ENCODE peak calls at places on chromosome 22, in eight cellular contexts. K is tibial nerve, I is HCT116, Q is breast epithelium, T is adrenal gland, G is uterus, U is ovary, X is GM12891. M is an unnamed sample.

GRCh38 chr22:39315389-39315788 is 4.0 kb downstream of the RPL3 start:
- DNase-seq in K (no peak), I (no peak), Q (no peak), T (peak), G (no peak), U (no peak), X (no peak), M (no peak)

GRCh38 chr22:25564979-25565677 is 653 bp downstream of the GRK3 start:
- DNase-seq in K (no peak), I (no peak), Q (peak), T (no peak), G (peak), U (peak), X (no peak), M (no peak)

GRCh38 chr22:43776081-43776670 is 35.9 kb downstream of the EFCAB6 start:
- DNase-seq in K (no peak), I (no peak), Q (no peak), T (no peak), G (no peak), U (no peak), X (no peak), M (no peak)

GRCh38 chr22:35310556-35311550 is 11.2 kb downstream of the TOM1 start:
- DNase-seq in K (no peak), I (no peak), Q (peak), T (no peak), G (no peak), U (no peak), X (no peak), M (no peak)

GRCh38 chr22:29914165-29914564 is 31.2 kb downstream of the MTMR3 start:
- DNase-seq in K (no peak), I (no peak), Q (no peak), T (no peak), G (no peak), U (no peak), X (no peak), M (no peak)

GRCh38 chr22:30920407-30920806 is 48.2 kb downstream of the MORC2 start:
- DNase-seq in K (peak), I (peak), Q (peak), T (peak), G (peak), U (peak), X (peak), M (no peak)

GRCh38 chr22:44331881-44332714 is 19.3 kb upstream of the SHISAL1 start:
- DNase-seq in K (no peak), I (no peak), Q (no peak), T (no peak), G (peak), U (no peak), X (no peak), M (no peak)

GRCh38 chr22:28341001-28341400 is 338.6 kb downstream of the TTC28 start:
- DNase-seq in K (no peak), I (no peak), Q (no peak), T (no peak), G (no peak), U (no peak), X (no peak), M (no peak)

GRCh38 chr22:20783844-20784723 is 10.2 kb downstream of the SERPIND1 start:
- DNase-seq in K (peak), I (peak), Q (no peak), T (peak), G (no peak), U (no peak), X (peak), M (no peak)

GRCh38 chr22:23847991-23848864 is 9.4 kb upstream of the DERL3 start:
- DNase-seq in K (no peak), I (no peak), Q (no peak), T (no peak), G (no peak), U (no peak), X (no peak), M (no peak)

GRCh38 chr22:30240541-30241417 is 5.8 kb downstream of the LIF start:
- DNase-seq in K (no peak), I (no peak), Q (no peak), T (no peak), G (no peak), U (no peak), X (no peak), M (no peak)

GRCh38 chr22:41197808-41198585 is 7.1 kb upstream of the L3MBTL2 start:
- DNase-seq in K (no peak), I (no peak), Q (peak), T (no peak), G (no peak), U (no peak), X (no peak), M (no peak)

GRCh38 chr22:29997516-29997915 is 82.7 kb upstream of the HORMAD2 start:
- DNase-seq in K (no peak), I (no peak), Q (no peak), T (no peak), G (no peak), U (no peak), X (no peak), M (no peak)

GRCh38 chr22:44701824-44702478 is at the start of gene PRR5:
- DNase-seq in K (peak), I (peak), Q (peak), T (peak), G (peak), U (peak), X (peak), M (no peak)

GRCh38 chr22:30863161-30863833 is 105.3 kb downstream of the MORC2 start:
- DNase-seq in K (no peak), I (no peak), Q (no peak), T (no peak), G (no peak), U (no peak), X (no peak), M (no peak)

GRCh38 chr22:47474464-47474863 is 712.0 kb downstream of the TBC1D22A start:
- DNase-seq in K (no peak), I (no peak), Q (no peak), T (no peak), G (no peak), U (no peak), X (no peak), M (no peak)

GRCh38 chr22:20575724-20576444 is 68.5 kb downstream of the MED15 start:
- DNase-seq in K (no peak), I (no peak), Q (no peak), T (no peak), G (no peak), U (no peak), X (no peak), M (no peak)

GRCh38 chr22:38694945-38695344 is 5.8 kb downstream of the JOSD1 start:
- DNase-seq in K (no peak), I (no peak), Q (no peak), T (no peak), G (no peak), U (no peak), X (no peak), M (no peak)

GRCh38 chr22:43853328-43853931 is 8.9 kb downstream of the SULT4A1 start:
- DNase-seq in K (no peak), I (no peak), Q (no peak), T (no peak), G (no peak), U (no peak), X (no peak), M (no peak)

GRCh38 chr22:31343235-31344191 is 2.6 kb downstream of the PATZ1 start:
- DNase-seq in K (peak), I (no peak), Q (peak), T (no peak), G (peak), U (peak), X (no peak), M (no peak)

GRCh38 chr22:29617922-29618629 is 14.6 kb downstream of the NF2 start:
- DNase-seq in K (no peak), I (peak), Q (no peak), T (peak), G (no peak), U (no peak), X (no peak), M (no peak)

DNA sequence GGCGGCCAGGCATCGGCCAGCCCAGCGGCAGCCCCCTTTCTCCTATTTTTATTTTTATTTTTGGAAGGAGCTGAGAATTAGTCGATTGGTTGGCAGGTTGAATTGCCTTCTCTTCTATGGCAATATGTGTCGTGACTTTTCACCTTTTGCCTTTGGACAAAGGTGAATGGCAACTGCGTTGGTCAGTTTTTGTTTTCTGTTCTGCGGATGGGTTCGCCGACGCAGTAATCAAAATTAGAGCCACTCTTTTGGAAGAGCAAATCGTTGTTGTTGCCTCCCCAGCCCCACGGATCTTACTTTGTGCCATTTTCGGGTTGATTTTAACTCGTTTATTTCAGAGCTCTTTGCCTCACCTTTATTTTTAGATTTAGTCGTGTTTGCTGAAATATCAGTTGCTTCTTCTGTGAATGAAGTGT is 1.5 kb downstream of the CECR2 start:
- DNase-seq in K (no peak), I (no peak), Q (no peak), T (no peak), G (no peak), U (no peak), X (no peak), M (no peak)
- TF ChIP-seq POLR2A in K (no peak), I (no peak), Q (no peak), T (no peak), G (no peak), U (no peak), X (no peak), M (no peak)

GRCh38 chr22:22692707-22693530 is 48.5 kb downstream of the GGTLC2 start:
- DNase-seq in K (no peak), I (no peak), Q (no peak), T (peak), G (no peak), U (peak), X (peak), M (no peak)
- TF ChIP-seq POLR2A in K (no peak), I (no peak), Q (no peak), T (no peak), G (no peak), U (no peak), X (no peak), M (no peak)

DNA sequence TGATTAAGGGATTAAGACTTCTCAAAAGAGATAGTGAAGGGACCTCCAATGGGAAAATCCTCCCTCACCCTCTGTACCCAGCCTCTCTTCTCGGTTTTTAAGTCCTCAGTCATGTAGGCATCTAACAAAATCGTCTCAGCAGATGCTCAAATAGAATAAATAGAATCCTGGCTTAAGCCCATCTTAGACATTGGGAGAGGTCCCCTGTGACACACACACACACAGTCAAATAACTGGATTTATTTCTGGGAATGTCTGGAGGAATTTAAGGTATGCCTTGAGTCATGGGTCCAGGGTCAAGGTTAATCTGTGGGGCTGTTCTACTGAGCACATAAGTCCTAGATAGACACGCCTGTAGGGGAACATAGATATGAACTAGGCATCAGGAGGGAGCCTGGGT is 478.2 kb downstream of the MIAT start:
- DNase-seq in K (no peak), I (no peak), Q (no peak), T (no peak), G (no peak), U (no peak), X (no peak), M (no peak)
- TF ChIP-seq POLR2A in K (no peak), I (no peak), Q (no peak), T (no peak), G (no peak), U (no peak), X (no peak), M (no peak)

DNA sequence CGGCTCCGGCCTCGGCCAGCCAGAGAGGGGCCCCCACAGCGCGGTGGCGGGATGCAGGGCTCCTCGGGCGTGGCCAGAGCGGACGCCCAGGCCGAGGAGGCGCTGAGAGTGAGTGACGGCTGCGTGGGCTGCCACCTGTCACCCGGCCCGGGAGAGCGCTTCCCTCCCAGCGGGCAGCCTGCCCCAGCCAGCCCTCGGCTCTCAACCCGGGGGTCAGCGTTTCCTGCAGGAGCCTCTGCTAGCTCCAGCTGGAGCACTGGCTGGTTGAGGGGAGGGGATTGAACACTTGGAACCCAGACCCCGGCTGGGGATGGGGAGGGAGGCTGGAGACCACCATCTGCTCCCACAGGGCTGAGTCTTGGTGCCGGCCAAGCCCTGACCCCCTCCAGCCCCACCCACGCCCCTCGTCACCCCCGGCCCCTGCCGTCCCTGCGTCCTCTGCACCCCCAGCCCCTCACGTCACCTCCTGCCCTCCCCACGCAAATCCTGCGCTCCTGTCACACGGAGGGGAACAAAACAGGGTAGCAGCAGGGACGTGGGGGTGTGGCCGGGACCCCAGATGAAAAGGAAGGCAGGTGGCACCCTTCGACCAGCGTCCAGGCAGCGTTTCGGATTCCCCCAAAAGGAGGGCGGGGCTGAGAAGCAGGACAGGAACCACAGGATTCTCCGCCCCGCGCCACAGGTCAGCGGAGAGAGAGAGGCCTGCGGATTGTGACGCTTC is 156.9 kb downstream of the BRD1 start:
- DNase-seq in K (no peak), I (no peak), Q (no peak), T (no peak), G (no peak), U (peak), X (no peak), M (no peak)
- TF ChIP-seq POLR2A in K (no peak), I (no peak), Q (no peak), T (no peak), G (no peak), U (no peak), X (no peak), M (no peak)

DNA sequence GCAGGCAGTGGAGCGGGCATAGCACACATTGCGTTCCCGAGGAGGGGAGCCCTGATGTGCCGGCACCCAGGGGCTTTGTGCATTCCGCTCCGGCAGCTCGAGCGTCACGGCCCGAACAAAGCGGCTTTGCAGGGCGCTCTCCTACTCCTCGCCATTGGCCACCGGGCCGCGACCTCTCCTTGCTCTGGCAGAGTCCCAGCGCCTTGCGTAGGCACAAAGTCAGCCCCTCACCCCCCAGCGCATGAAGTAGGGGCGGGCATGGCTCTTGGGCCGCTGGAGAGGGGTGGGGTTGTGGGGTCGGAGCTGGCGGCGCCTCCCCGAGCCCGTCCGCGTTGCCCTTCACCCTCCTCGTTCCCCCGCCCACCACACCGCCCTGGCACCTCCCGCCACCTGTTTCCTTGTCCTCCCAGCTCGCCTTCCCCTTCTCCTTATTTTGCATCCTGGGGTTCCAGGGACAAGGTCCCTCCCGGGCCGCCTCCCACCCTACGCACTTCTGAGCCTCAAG is 781 bp upstream of the PPARA start:
- DNase-seq in K (peak), I (no peak), Q (no peak), T (peak), G (peak), U (peak), X (no peak), M (peak)
- TF ChIP-seq POLR2A in K (no peak), I (peak), Q (no peak), T (no peak), G (no peak), U (no peak), X (no peak), M (no peak)

DNA sequence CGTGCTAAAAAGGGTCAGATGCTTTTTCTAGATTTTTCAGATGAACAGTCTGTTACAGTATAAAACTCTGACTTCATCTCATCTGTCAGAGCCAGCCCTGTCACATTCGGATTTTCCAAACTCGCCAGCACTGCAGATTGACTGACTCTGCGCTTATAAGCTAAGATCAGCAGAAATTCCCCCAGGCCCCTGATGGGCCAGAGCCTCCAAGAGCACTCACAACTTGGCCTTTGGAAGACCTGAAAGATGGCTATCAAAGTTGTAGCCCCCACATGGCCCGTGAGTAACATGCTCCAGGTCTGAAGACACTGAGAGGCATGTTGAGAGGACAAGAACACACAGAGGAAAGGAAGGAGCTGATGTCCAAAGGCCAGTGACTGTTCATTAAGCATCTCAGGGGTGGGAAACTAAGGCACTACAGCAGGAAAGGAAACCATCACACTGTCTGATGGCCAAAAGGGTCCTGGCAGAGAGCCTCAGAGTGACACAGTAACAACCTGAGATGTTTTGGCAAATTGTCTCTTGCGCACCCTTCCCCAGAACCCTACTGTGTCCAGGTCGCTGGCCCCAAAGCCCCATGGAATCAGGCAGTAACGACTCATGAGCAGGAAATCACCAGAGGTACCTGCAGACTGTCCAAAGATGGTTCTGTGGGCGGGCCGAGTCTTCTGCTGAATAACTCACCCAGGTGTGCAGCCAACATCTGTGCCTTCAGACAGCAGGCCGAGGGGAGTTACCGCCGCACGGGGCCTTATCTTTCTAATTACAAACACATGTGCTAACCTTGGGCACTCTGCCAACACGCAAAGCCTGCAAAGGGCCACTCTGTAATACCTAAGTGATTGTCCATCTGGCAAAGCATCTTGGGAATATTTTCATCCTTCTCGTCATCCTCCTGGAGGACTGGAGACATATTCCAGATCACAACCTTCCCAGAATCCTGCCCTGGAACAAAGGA is 23.6 kb downstream of the HIRA start:
- DNase-seq in K (no peak), I (no peak), Q (no peak), T (peak), G (no peak), U (peak), X (no peak), M (no peak)
- TF ChIP-seq POLR2A in K (no peak), I (no peak), Q (no peak), T (no peak), G (no peak), U (no peak), X (no peak), M (no peak)

GRCh38 chr22:36340621-36341020 is 47.1 kb downstream of the MYH9 start:
- DNase-seq in K (no peak), I (no peak), Q (no peak), T (no peak), G (no peak), U (no peak), X (no peak), M (no peak)

GRCh38 chr22:36343720-36344105 is 44.1 kb downstream of the MYH9 start:
- DNase-seq in K (no peak), I (no peak), Q (no peak), T (no peak), G (no peak), U (no peak), X (no peak), M (no peak)

GRCh38 chr22:36343070-36343719 is 44.6 kb downstream of the MYH9 start:
- DNase-seq in K (no peak), I (no peak), Q (no peak), T (no peak), G (no peak), U (no peak), X (no peak), M (no peak)

GRCh38 chr22:36339171-36340065 is 48.3 kb downstream of the MYH9 start:
- DNase-seq in K (no peak), I (no peak), Q (no peak), T (no peak), G (no peak), U (no peak), X (no peak), M (no peak)

GRCh38 chr22:36341640-36342041 is 46.1 kb downstream of the MYH9 start:
- DNase-seq in K (no peak), I (no peak), Q (no peak), T (peak), G (peak), U (no peak), X (no peak), M (no peak)
- TF ChIP-seq POLR2A in K (no peak), I (no peak), Q (no peak), T (peak), G (no peak), U (no peak), X (no peak), M (no peak)

GRCh38 chr22:36776722-36777121 is 803 bp upstream of the IFT27 start:
- DNase-seq in K (no peak), I (no peak), Q (no peak), T (no peak), G (no peak), U (no peak), X (no peak), M (peak)

GRCh38 chr22:36773935-36774334 is 2.0 kb downstream of the IFT27 start:
- DNase-seq in K (no peak), I (no peak), Q (no peak), T (no peak), G (no peak), U (no peak), X (no peak), M (no peak)

GRCh38 chr22:36775589-36775965 is 342 bp downstream of the IFT27 start:
- DNase-seq in K (no peak), I (no peak), Q (peak), T (peak), G (peak), U (peak), X (peak), M (no peak)

GRCh38 chr22:36778020-36778419 is 2.1 kb upstream of the IFT27 start:
- DNase-seq in K (no peak), I (no peak), Q (no peak), T (no peak), G (no peak), U (no peak), X (no peak), M (no peak)

GRCh38 chr22:36775966-36776669 is at the start of gene IFT27:
- DNase-seq in K (peak), I (peak), Q (peak), T (peak), G (peak), U (peak), X (peak), M (peak)
- TF ChIP-seq POLR2A in K (no peak), I (peak), Q (no peak), T (peak), G (peak), U (peak), X (no peak), M (peak)

M was measured in vagina.